ENCODE peak calls at places on chromosomes 5 and 9, in six cellular contexts. One of them, this sample, is unnamed. For H3K4me1, the result is how much of the 10 kb centered on the place peaks cover.

GRCh38 chr9:113513541-113513940 is 50.0 kb downstream of the RGS3 start:
- DNase-seq in K562: no peak
- DNase-seq in H1: no peak
- DNase-seq in HCT116: no peak
- DNase-seq in GM12878: no peak
- DNase-seq in HepG2: no peak
- DNase-seq in this sample: no peak

GRCh38 chr5:174503461-174504265 is 220.7 kb upstream of the MSX2 start:
- DNase-seq in K562: no peak
- DNase-seq in H1: no peak
- DNase-seq in HCT116: peak
- DNase-seq in GM12878: no peak
- DNase-seq in HepG2: no peak
- DNase-seq in this sample: no peak

GRCh38 chr9:12774861-12775367 is at the start of gene LURAP1L:
- DNase-seq in K562: peak
- DNase-seq in H1: peak
- DNase-seq in HCT116: peak
- DNase-seq in GM12878: no peak
- DNase-seq in HepG2: peak
- DNase-seq in this sample: peak

GRCh38 chr9:108168451-108168850 is 678.9 kb upstream of the KLF4 start:
- DNase-seq in K562: no peak
- DNase-seq in H1: no peak
- DNase-seq in HCT116: no peak
- DNase-seq in GM12878: no peak
- DNase-seq in HepG2: no peak
- DNase-seq in this sample: no peak

GRCh38 chr5:173699959-173700358 is 83.5 kb upstream of the BOD1 start:
- DNase-seq in K562: peak
- DNase-seq in H1: no peak
- DNase-seq in HCT116: no peak
- DNase-seq in GM12878: no peak
- DNase-seq in HepG2: no peak
- DNase-seq in this sample: no peak

GRCh38 chr5:80960531-80961375 is 590 bp downstream of the RASGRF2 start:
- DNase-seq in K562: no peak
- DNase-seq in H1: peak
- DNase-seq in HCT116: no peak
- DNase-seq in GM12878: no peak
- DNase-seq in HepG2: peak
- DNase-seq in this sample: no peak

GRCh38 chr5:131430794-131431193 is 166.9 kb downstream of the CDC42SE2 start:
- DNase-seq in K562: no peak
- DNase-seq in H1: no peak
- DNase-seq in HCT116: no peak
- DNase-seq in GM12878: no peak
- DNase-seq in HepG2: no peak
- DNase-seq in this sample: no peak

GRCh38 chr5:140106101-140106500 is 7.8 kb upstream of the PURA start:
- DNase-seq in K562: no peak
- DNase-seq in H1: no peak
- DNase-seq in HCT116: no peak
- DNase-seq in GM12878: no peak
- DNase-seq in HepG2: no peak
- DNase-seq in this sample: no peak

GRCh38 chr9:82865524-82865923 is 197.4 kb downstream of the RASEF start:
- DNase-seq in K562: no peak
- DNase-seq in H1: no peak
- DNase-seq in HCT116: no peak
- DNase-seq in GM12878: no peak
- DNase-seq in HepG2: no peak
- DNase-seq in this sample: no peak

GRCh38 chr5:179534431-179534830 is 15.9 kb upstream of the RUFY1 start:
- DNase-seq in K562: no peak
- DNase-seq in H1: no peak
- DNase-seq in HCT116: no peak
- DNase-seq in GM12878: no peak
- DNase-seq in HepG2: peak
- DNase-seq in this sample: no peak

GRCh38 chr9:106482733-106483132 is 380.2 kb upstream of the ZNF462 start:
- DNase-seq in K562: no peak
- DNase-seq in H1: no peak
- DNase-seq in HCT116: no peak
- DNase-seq in GM12878: no peak
- DNase-seq in HepG2: no peak
- DNase-seq in this sample: no peak

GRCh38 chr5:75020016-75020656 is 32.2 kb downstream of the GCNT4 start:
- DNase-seq in K562: no peak
- DNase-seq in H1: no peak
- DNase-seq in HCT116: no peak
- DNase-seq in GM12878: no peak
- DNase-seq in HepG2: peak
- DNase-seq in this sample: no peak

DNA sequence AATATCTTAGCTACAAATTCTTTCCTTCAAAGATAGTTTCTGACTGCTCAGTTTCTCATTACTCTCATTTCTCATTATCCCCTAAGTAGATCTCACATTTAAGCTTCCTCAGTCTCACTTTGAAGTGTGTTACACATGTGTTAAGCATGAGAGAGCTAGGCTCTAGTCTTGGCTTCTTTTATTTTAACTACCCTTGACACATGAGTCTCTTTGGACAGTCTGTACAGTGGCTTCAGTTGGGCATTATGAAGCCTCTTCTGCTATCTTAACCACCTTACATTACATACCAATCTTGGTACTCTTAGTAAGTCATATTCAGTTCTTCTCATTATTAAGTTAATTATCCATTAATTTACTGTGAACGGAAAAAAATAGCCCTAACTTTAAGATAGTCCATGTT is 232.5 kb downstream of the FBXL17 start:
- DNase-seq in K562: no peak
- DNase-seq in H1: no peak
- DNase-seq in HCT116: no peak
- DNase-seq in GM12878: no peak
- DNase-seq in HepG2: no peak
- DNase-seq in this sample: no peak
- TF ChIP-seq ZNF274 in K562: no peak
- TF ChIP-seq ZNF274 in H1: no peak
- TF ChIP-seq ZNF274 in HCT116: no peak
- TF ChIP-seq ZNF274 in GM12878: no peak
- TF ChIP-seq ZNF274 in HepG2: no peak
- TF ChIP-seq ZNF274 in this sample: no peak

GRCh38 chr5:35230043-35230611 is at the start of gene PRLR:
- DNase-seq in K562: no peak
- DNase-seq in H1: peak
- DNase-seq in HCT116: no peak
- DNase-seq in GM12878: no peak
- DNase-seq in HepG2: peak
- DNase-seq in this sample: no peak

GRCh38 chr5:35229076-35230042 is 928 bp downstream of the PRLR start:
- DNase-seq in K562: no peak
- DNase-seq in H1: peak
- DNase-seq in HCT116: no peak
- DNase-seq in GM12878: no peak
- DNase-seq in HepG2: peak
- DNase-seq in this sample: peak

GRCh38 chr5:35233121-35233520 is 2.8 kb upstream of the PRLR start:
- DNase-seq in K562: no peak
- DNase-seq in H1: no peak
- DNase-seq in HCT116: no peak
- DNase-seq in GM12878: no peak
- DNase-seq in HepG2: no peak
- DNase-seq in this sample: no peak

GRCh38 chr5:35233601-35234000 is 3.3 kb upstream of the PRLR start:
- DNase-seq in K562: no peak
- DNase-seq in H1: no peak
- DNase-seq in HCT116: no peak
- DNase-seq in GM12878: no peak
- DNase-seq in HepG2: no peak
- DNase-seq in this sample: no peak

GRCh38 chr5:35232124-35232523 is 1.8 kb upstream of the PRLR start:
- DNase-seq in K562: no peak
- DNase-seq in H1: no peak
- DNase-seq in HCT116: no peak
- DNase-seq in GM12878: no peak
- DNase-seq in HepG2: no peak
- DNase-seq in this sample: no peak
- H3K4me1 ChIP-seq in K562: under half
- H3K4me1 ChIP-seq in H1: under half
- H3K4me1 ChIP-seq in HCT116: under half
- H3K4me1 ChIP-seq in GM12878: under half
- H3K4me1 ChIP-seq in HepG2: under half
- H3K4me1 ChIP-seq in this sample: under half

DNA sequence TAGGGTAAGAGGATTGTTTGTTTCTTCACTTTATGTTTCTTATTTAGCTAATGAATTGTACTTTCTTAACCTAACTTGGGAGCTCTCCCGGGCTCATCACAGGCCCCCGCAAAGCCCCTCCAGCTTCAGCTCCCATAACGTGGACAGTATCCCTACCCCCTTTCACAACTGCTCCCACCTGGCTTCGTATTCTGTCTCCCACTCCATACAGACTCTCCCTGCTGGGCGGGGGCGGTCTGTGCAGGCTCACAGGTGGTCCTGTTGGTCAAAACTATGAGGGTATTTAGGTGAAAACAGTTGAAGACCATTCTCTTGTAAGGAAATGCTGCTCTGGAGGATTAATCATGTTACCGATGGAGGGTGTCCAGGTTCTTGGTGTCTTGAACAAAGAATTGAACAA is 805.3 kb downstream of the SEMA5A start:
- DNase-seq in K562: no peak
- DNase-seq in H1: no peak
- DNase-seq in HCT116: no peak
- DNase-seq in GM12878: no peak
- DNase-seq in HepG2: no peak
- DNase-seq in this sample: no peak
- TF ChIP-seq YY1 in K562: no peak
- TF ChIP-seq YY1 in H1: no peak
- TF ChIP-seq YY1 in HCT116: no peak
- TF ChIP-seq YY1 in GM12878: no peak
- TF ChIP-seq YY1 in HepG2: no peak
- TF ChIP-seq YY1 in this sample: no peak

GRCh38 chr5:15991586-15991985 is 188.0 kb downstream of the MARCHF11 start:
- DNase-seq in K562: no peak
- DNase-seq in H1: no peak
- DNase-seq in HCT116: no peak
- DNase-seq in GM12878: no peak
- DNase-seq in HepG2: no peak
- DNase-seq in this sample: no peak

GRCh38 chr5:15993934-15994333 is 185.7 kb downstream of the MARCHF11 start:
- DNase-seq in K562: no peak
- DNase-seq in H1: no peak
- DNase-seq in HCT116: no peak
- DNase-seq in GM12878: no peak
- DNase-seq in HepG2: no peak
- DNase-seq in this sample: no peak

GRCh38 chr5:15995206-15996052 is 184.2 kb downstream of the MARCHF11 start:
- DNase-seq in K562: no peak
- DNase-seq in H1: peak
- DNase-seq in HCT116: no peak
- DNase-seq in GM12878: no peak
- DNase-seq in HepG2: peak
- DNase-seq in this sample: peak

GRCh38 chr5:15993334-15993733 is 186.3 kb downstream of the MARCHF11 start:
- DNase-seq in K562: no peak
- DNase-seq in H1: no peak
- DNase-seq in HCT116: no peak
- DNase-seq in GM12878: no peak
- DNase-seq in HepG2: no peak
- DNase-seq in this sample: no peak

GRCh38 chr5:15992918-15993317 is 186.7 kb downstream of the MARCHF11 start:
- DNase-seq in K562: no peak
- DNase-seq in H1: no peak
- DNase-seq in HCT116: no peak
- DNase-seq in GM12878: no peak
- DNase-seq in HepG2: no peak
- DNase-seq in this sample: no peak
- TF ChIP-seq ZNF274 in K562: no peak
- TF ChIP-seq ZNF274 in H1: no peak
- TF ChIP-seq ZNF274 in HCT116: no peak
- TF ChIP-seq ZNF274 in GM12878: no peak
- TF ChIP-seq ZNF274 in HepG2: no peak
- TF ChIP-seq ZNF274 in this sample: no peak

This sample was measured in NT2/D1.